ENCODE peak calls at places on chromosomes 4 and X, in six cellular contexts. I is lower lobe of right lung, R is colonic mucosa, K is neuronal stem cell, L is left ventricle myocardium inferior, S is mesenchymal stem cell. D is an unnamed sample. For H3K27me3, the result is how much of the 10 kb centered on the place peaks cover.

GRCh38 chr4:55386840-55387239 is 8.9 kb upstream of the TMEM165 start:
- DNase-seq in S (no peak), L (no peak), K (no peak), R (no peak), I (no peak), D (no peak)

GRCh38 chr4:147057631-147057980 is 111.9 kb upstream of the TTC29 start:
- DNase-seq in K (no peak), R (no peak), I (no peak), S (peak), L (no peak), D (no peak)

GRCh38 chrX:103063191-103063845 is 653 bp downstream of the BEX1 start:
- DNase-seq in S (peak), I (no peak), K (peak), L (no peak), R (no peak), D (peak)

GRCh38 chr4:108762559-108763225 is at the start of gene ETNPPL:
- DNase-seq in S (peak), L (peak), R (peak), K (peak), I (no peak), D (peak)

GRCh38 chr4:145784036-145784435 is 104.1 kb downstream of the C4orf51 start:
- DNase-seq in L (no peak), I (no peak), S (no peak), K (no peak), R (no peak), D (no peak)

GRCh38 chr4:110231869-110232268 is 33.5 kb upstream of the ELOVL6 start:
- DNase-seq in R (no peak), K (no peak), I (no peak), S (no peak), L (no peak), D (no peak)

GRCh38 chr4:108793413-108793812 is 30.6 kb upstream of the ETNPPL start:
- DNase-seq in S (no peak), K (no peak), R (no peak), I (no peak), L (no peak), D (no peak)

GRCh38 chr4:8079031-8079885 is 79.4 kb downstream of the ABLIM2 start:
- DNase-seq in R (peak), S (no peak), I (peak), K (no peak), L (no peak), D (no peak)

GRCh38 chr4:48038666-48039065 is 22.1 kb downstream of the NIPAL1 start:
- DNase-seq in R (no peak), I (no peak), L (no peak), S (no peak), K (no peak), D (no peak)

GRCh38 chr4:85929926-85930325 is 429.9 kb downstream of the MAPK10 start:
- DNase-seq in L (no peak), R (peak), S (no peak), K (peak), I (peak), D (peak)

GRCh38 chr4:169341490-169341889 is 70.7 kb upstream of the SH3RF1 start:
- DNase-seq in L (no peak), R (no peak), S (peak), I (no peak), K (no peak), D (no peak)

GRCh38 chr4:1403591-1404572 is 2.4 kb downstream of the NKX1-1 start:
- DNase-seq in L (no peak), I (peak), R (peak), K (no peak), S (no peak), D (peak)

GRCh38 chrX:19739683-19740082 is 147.7 kb downstream of the SH3KBP1 start:
- DNase-seq in I (peak), L (peak), R (peak), S (peak), K (peak), D (peak)

GRCh38 chrX:102341867-102342266 is 94.9 kb downstream of the NXF2 start:
- DNase-seq in L (no peak), R (no peak), K (no peak), S (no peak), I (no peak), D (no peak)

GRCh38 chr4:96097040-96097607 is 257.2 kb downstream of the PDHA2 start:
- DNase-seq in S (no peak), K (peak), L (no peak), R (no peak), I (no peak), D (no peak)

GRCh38 chr4:140856692-140857091 is 100.5 kb upstream of the TBC1D9 start:
- DNase-seq in S (peak), L (no peak), R (no peak), I (no peak), K (no peak), D (peak)

GRCh38 chr4:185071412-185071811 is 53.1 kb downstream of the HELT start:
- DNase-seq in R (no peak), S (no peak), K (no peak), L (no peak), I (no peak), D (no peak)

GRCh38 chr4:56656346-56656643 is 24.8 kb downstream of the HOPX start:
- DNase-seq in S (peak), I (no peak), R (no peak), L (peak), K (no peak), D (no peak)

GRCh38 chr4:179195887-179196286 is 1753.7 kb upstream of the AGA start:
- DNase-seq in K (no peak), L (no peak), I (no peak), S (no peak), R (no peak), D (no peak)
- H3K4me3 ChIP-seq in K (no peak), L (no peak), I (no peak), S (no peak), R (no peak), D (no peak)

GRCh38 chrX:120801426-120801825 is 74.2 kb downstream of the CT47B1 start:
- DNase-seq in K (no peak), L (no peak), R (no peak), S (no peak), I (no peak), D (no peak)
- H3K27me3 ChIP-seq in K (under half), L (under half), R (under half), S (under half), I (under half), D (under half)

GRCh38 chr4:101419324-101420135 is 72.2 kb upstream of the PPP3CA start:
- DNase-seq in I (no peak), R (peak), L (no peak), S (peak), K (peak), D (no peak)
- H3K4me3 ChIP-seq in I (no peak), R (no peak), L (no peak), S (no peak), K (no peak), D (no peak)

GRCh38 chr4:154345359-154345758 is 146.2 kb downstream of the DCHS2 start:
- DNase-seq in I (no peak), R (no peak), S (no peak), L (no peak), K (no peak), D (no peak)
- H3K27me3 ChIP-seq in I (under half), R (under half), S (under half), L (under half), K (under half), D (under half)

D was measured in H7.